ENCODE peak calls at places on chromosomes 13 and 19, in six cellular contexts. D, M, L, F, P and I are unnamed samples.

GRCh38 chr13:112983428-112984196 is 14.6 kb downstream of the MCF2L start:
- DNase-seq in D (no peak), M (no peak), L (peak), F (no peak), P (no peak), I (no peak)

GRCh38 chr13:44159633-44160279 is 213.9 kb upstream of the SERP2 start:
- DNase-seq in D (no peak), M (peak), L (no peak), F (no peak), P (no peak), I (no peak)

GRCh38 chr13:77028202-77028601 is 1.2 kb upstream of the FBXL3 start:
- DNase-seq in D (no peak), M (no peak), L (no peak), F (no peak), P (no peak), I (no peak)

GRCh38 chr13:102974574-102975195 is 91.5 kb downstream of the SLC10A2 start:
- DNase-seq in D (no peak), M (no peak), L (no peak), F (no peak), P (no peak), I (no peak)

GRCh38 chr13:80798576-80799133 is 457.7 kb upstream of the SPRY2 start:
- DNase-seq in D (no peak), M (no peak), L (no peak), F (no peak), P (no peak), I (no peak)

GRCh38 chr19:48614436-48615144 is at the start of gene FAM83E:
- DNase-seq in D (peak), M (no peak), L (peak), F (no peak), P (no peak), I (peak)

GRCh38 chr13:114112231-114112825 is 20.1 kb downstream of the RASA3 start:
- DNase-seq in D (peak), M (no peak), L (peak), F (no peak), P (no peak), I (peak)

GRCh38 chr13:40161008-40161694 is 505.3 kb downstream of the FOXO1 start:
- DNase-seq in D (no peak), M (peak), L (no peak), F (no peak), P (no peak), I (no peak)

GRCh38 chr13:19910336-19911072 is 47.1 kb upstream of the ZMYM5 start:
- DNase-seq in D (no peak), M (peak), L (peak), F (no peak), P (no peak), I (no peak)

GRCh38 chr19:43872547-43873336 is 45.6 kb downstream of the ZNF283 start:
- DNase-seq in D (no peak), M (peak), L (no peak), F (no peak), P (no peak), I (no peak)

GRCh38 chr19:17235618-17236413 is 9.8 kb downstream of the OCEL1 start:
- DNase-seq in D (peak), M (peak), L (peak), F (peak), P (peak), I (peak)

GRCh38 chr19:12364391-12365093 is 941 bp downstream of the ZNF442 start:
- DNase-seq in D (peak), M (no peak), L (peak), F (no peak), P (no peak), I (peak)

GRCh38 chr19:39341122-39341719 is 1.0 kb upstream of the SAMD4B start:
- DNase-seq in D (peak), M (no peak), L (peak), F (no peak), P (no peak), I (peak)

GRCh38 chr13:74250738-74251190 is 116.6 kb upstream of the KLF12 start:
- DNase-seq in D (no peak), M (no peak), L (no peak), F (no peak), P (no peak), I (no peak)

GRCh38 chr19:29113838-29114237 is 99.1 kb downstream of the UQCRFS1 start:
- DNase-seq in D (no peak), M (no peak), L (no peak), F (no peak), P (no peak), I (no peak)

GRCh38 chr13:29547135-29547534 is 48.4 kb downstream of the SLC7A1 start:
- DNase-seq in D (no peak), M (no peak), L (no peak), F (no peak), P (no peak), I (no peak)

GRCh38 chr13:99995503-99996176 is 14.1 kb downstream of the ZIC2 start:
- DNase-seq in D (no peak), M (no peak), L (no peak), F (no peak), P (no peak), I (no peak)

GRCh38 chr13:23463631-23464030 is 30.1 kb upstream of the SACS start:
- DNase-seq in D (no peak), M (no peak), L (no peak), F (no peak), P (no peak), I (no peak)

GRCh38 chr13:100129605-100130004 is 40.7 kb downstream of the PCCA start:
- DNase-seq in D (no peak), M (no peak), L (no peak), F (no peak), P (no peak), I (no peak)

GRCh38 chr13:90331974-90332373 is 1015.5 kb upstream of the MIR17HG start:
- DNase-seq in D (no peak), M (no peak), L (no peak), F (no peak), P (no peak), I (no peak)

GRCh38 chr13:31827707-31828106 is 88.4 kb downstream of the RXFP2 start:
- DNase-seq in D (no peak), M (no peak), L (no peak), F (no peak), P (no peak), I (no peak)

GRCh38 chr13:36166051-36166450 is 34.9 kb upstream of the DCLK1 start:
- DNase-seq in D (no peak), M (no peak), L (no peak), F (no peak), P (no peak), I (no peak)

GRCh38 chr13:84821261-84821660 is 939.0 kb upstream of the SLITRK1 start:
- DNase-seq in D (no peak), M (no peak), L (no peak), F (no peak), P (no peak), I (no peak)

GRCh38 chr19:33227242-33227650 is 1.6 kb upstream of the SLC7A10 start:
- DNase-seq in D (no peak), M (no peak), L (no peak), F (no peak), P (no peak), I (no peak)

GRCh38 chr19:13036366-13036976 is 41.2 kb downstream of the NFIX start:
- DNase-seq in D (peak), M (peak), L (peak), F (no peak), P (no peak), I (no peak)

GRCh38 chr13:51125495-51126226 is 14.6 kb upstream of the C13orf42 start:
- DNase-seq in D (peak), M (peak), L (peak), F (no peak), P (peak), I (no peak)

GRCh38 chr19:10061717-10062310 is 24.3 kb upstream of the SHFL start:
- DNase-seq in D (no peak), M (no peak), L (no peak), F (no peak), P (no peak), I (no peak)

GRCh38 chr19:36377541-36378178 is 1.3 kb downstream of the ZFP14 start:
- DNase-seq in D (no peak), M (no peak), L (no peak), F (no peak), P (no peak), I (no peak)

GRCh38 chr19:35100588-35101533 is 14.8 kb upstream of the FXYD3 start:
- DNase-seq in D (no peak), M (no peak), L (no peak), F (no peak), P (no peak), I (no peak)

GRCh38 chr19:17610384-17610783 is 54.9 kb downstream of the COLGALT1 start:
- DNase-seq in D (no peak), M (no peak), L (no peak), F (no peak), P (no peak), I (peak)

GRCh38 chr13:31987071-31987470 is 44.5 kb upstream of the FRY start:
- DNase-seq in D (no peak), M (no peak), L (no peak), F (no peak), P (no peak), I (no peak)

GRCh38 chr19:9144920-9145319 is 4.7 kb downstream of the ZNF317 start:
- DNase-seq in D (no peak), M (no peak), L (no peak), F (no peak), P (no peak), I (no peak)

GRCh38 chr13:89567025-89567424 is 1780.5 kb upstream of the MIR17HG start:
- DNase-seq in D (no peak), M (no peak), L (no peak), F (no peak), P (no peak), I (no peak)

GRCh38 chr19:18202759-18203407 is 959 bp downstream of the RAB3A start:
- DNase-seq in D (peak), M (no peak), L (peak), F (peak), P (no peak), I (peak)

GRCh38 chr19:13207237-13208130 is 57.3 kb downstream of the IER2 start:
- DNase-seq in D (no peak), M (no peak), L (no peak), F (peak), P (no peak), I (peak)

GRCh38 chr19:1910169-1910568 is 5.0 kb downstream of the ADAT3 start:
- DNase-seq in D (no peak), M (no peak), L (no peak), F (no peak), P (no peak), I (no peak)

GRCh38 chr19:37803250-37803854 is 24.0 kb upstream of the ZNF573 start:
- DNase-seq in D (no peak), M (no peak), L (no peak), F (no peak), P (no peak), I (no peak)

GRCh38 chr19:27762933-27763332 is 1450.0 kb downstream of the UQCRFS1 start:
- DNase-seq in D (no peak), M (no peak), L (no peak), F (peak), P (no peak), I (no peak)

GRCh38 chr13:36965767-36966166 is 33.4 kb downstream of the ALG5 start:
- DNase-seq in D (no peak), M (peak), L (no peak), F (no peak), P (no peak), I (no peak)